ENCODE peak calls at places on chromosome 9, in seven cellular contexts. One of them, this sample, is unnamed. For H3K36me3, the result is how much of the 10 kb centered on the place peaks cover.

GRCh38 chr9:93595861-93596365 is 19.5 kb downstream of the PHF2 start:
- DNase-seq in GM23338: no peak
- DNase-seq in left ventricle myocardium inferior: no peak
- DNase-seq in uterus: no peak
- DNase-seq in neuronal stem cell: no peak
- DNase-seq in lower lobe of right lung: no peak
- DNase-seq in A673: no peak
- DNase-seq in this sample: no peak

GRCh38 chr9:88464851-88465250 is 70.1 kb upstream of the NXNL2 start:
- DNase-seq in GM23338: no peak
- DNase-seq in left ventricle myocardium inferior: no peak
- DNase-seq in uterus: no peak
- DNase-seq in neuronal stem cell: no peak
- DNase-seq in lower lobe of right lung: no peak
- DNase-seq in A673: no peak
- DNase-seq in this sample: no peak

GRCh38 chr9:99647617-99648016 is 174.1 kb upstream of the NR4A3 start:
- DNase-seq in GM23338: no peak
- DNase-seq in left ventricle myocardium inferior: no peak
- DNase-seq in uterus: no peak
- DNase-seq in neuronal stem cell: no peak
- DNase-seq in lower lobe of right lung: no peak
- DNase-seq in A673: no peak
- DNase-seq in this sample: no peak

GRCh38 chr9:114405294-114406034 is 17.7 kb upstream of the AKNA start:
- DNase-seq in GM23338: peak
- DNase-seq in left ventricle myocardium inferior: peak
- DNase-seq in uterus: peak
- DNase-seq in neuronal stem cell: peak
- DNase-seq in lower lobe of right lung: peak
- DNase-seq in A673: peak
- DNase-seq in this sample: peak

GRCh38 chr9:80555782-80556325 is 984.1 kb downstream of the TLE4 start:
- DNase-seq in GM23338: no peak
- DNase-seq in left ventricle myocardium inferior: no peak
- DNase-seq in uterus: no peak
- DNase-seq in neuronal stem cell: no peak
- DNase-seq in lower lobe of right lung: no peak
- DNase-seq in A673: peak
- DNase-seq in this sample: no peak

GRCh38 chr9:136426787-136427186 is 12.9 kb downstream of the INPP5E start:
- DNase-seq in GM23338: no peak
- DNase-seq in left ventricle myocardium inferior: no peak
- DNase-seq in uterus: no peak
- DNase-seq in neuronal stem cell: no peak
- DNase-seq in lower lobe of right lung: no peak
- DNase-seq in A673: peak
- DNase-seq in this sample: no peak

GRCh38 chr9:31837211-31837610 is 547.2 kb upstream of the ACO1 start:
- DNase-seq in GM23338: no peak
- DNase-seq in left ventricle myocardium inferior: no peak
- DNase-seq in uterus: no peak
- DNase-seq in neuronal stem cell: no peak
- DNase-seq in lower lobe of right lung: no peak
- DNase-seq in A673: peak
- DNase-seq in this sample: no peak

GRCh38 chr9:85431396-85432102 is 310.2 kb downstream of the AGTPBP1 start:
- DNase-seq in GM23338: no peak
- DNase-seq in left ventricle myocardium inferior: no peak
- DNase-seq in uterus: no peak
- DNase-seq in neuronal stem cell: no peak
- DNase-seq in lower lobe of right lung: no peak
- DNase-seq in A673: no peak
- DNase-seq in this sample: no peak

GRCh38 chr9:80352967-80353366 is 781.2 kb downstream of the TLE4 start:
- DNase-seq in GM23338: no peak
- DNase-seq in left ventricle myocardium inferior: no peak
- DNase-seq in uterus: no peak
- DNase-seq in neuronal stem cell: no peak
- DNase-seq in lower lobe of right lung: no peak
- DNase-seq in A673: no peak
- DNase-seq in this sample: no peak

GRCh38 chr9:135320943-135321342 is 158.6 kb upstream of the PPP1R26 start:
- DNase-seq in GM23338: no peak
- DNase-seq in left ventricle myocardium inferior: no peak
- DNase-seq in uterus: no peak
- DNase-seq in neuronal stem cell: no peak
- DNase-seq in lower lobe of right lung: no peak
- DNase-seq in A673: no peak
- DNase-seq in this sample: no peak

GRCh38 chr9:28758346-28758745 is 1185.1 kb upstream of the C9orf72 start:
- DNase-seq in GM23338: no peak
- DNase-seq in left ventricle myocardium inferior: no peak
- DNase-seq in uterus: no peak
- DNase-seq in neuronal stem cell: no peak
- DNase-seq in lower lobe of right lung: no peak
- DNase-seq in A673: no peak
- DNase-seq in this sample: no peak

GRCh38 chr9:4147476-4148214 is 152.2 kb downstream of the GLIS3 start:
- DNase-seq in GM23338: peak
- DNase-seq in left ventricle myocardium inferior: no peak
- DNase-seq in uterus: no peak
- DNase-seq in neuronal stem cell: no peak
- DNase-seq in lower lobe of right lung: no peak
- DNase-seq in A673: no peak
- DNase-seq in this sample: no peak

GRCh38 chr9:33435821-33436277 is 11.5 kb downstream of the AQP3 start:
- DNase-seq in GM23338: no peak
- DNase-seq in left ventricle myocardium inferior: no peak
- DNase-seq in uterus: no peak
- DNase-seq in neuronal stem cell: no peak
- DNase-seq in lower lobe of right lung: no peak
- DNase-seq in A673: no peak
- DNase-seq in this sample: no peak

GRCh38 chr9:110880123-110880522 is 158.1 kb downstream of the LPAR1 start:
- DNase-seq in GM23338: peak
- DNase-seq in left ventricle myocardium inferior: no peak
- DNase-seq in uterus: no peak
- DNase-seq in neuronal stem cell: no peak
- DNase-seq in lower lobe of right lung: no peak
- DNase-seq in A673: no peak
- DNase-seq in this sample: no peak

GRCh38 chr9:130825051-130825651 is 9.9 kb upstream of the ABL1 start:
- DNase-seq in GM23338: peak
- DNase-seq in left ventricle myocardium inferior: no peak
- DNase-seq in uterus: peak
- DNase-seq in neuronal stem cell: peak
- DNase-seq in lower lobe of right lung: no peak
- DNase-seq in A673: peak
- DNase-seq in this sample: no peak

GRCh38 chr9:21634951-21635350 is 152.8 kb upstream of the IFNE start:
- DNase-seq in GM23338: no peak
- DNase-seq in left ventricle myocardium inferior: no peak
- DNase-seq in uterus: no peak
- DNase-seq in neuronal stem cell: no peak
- DNase-seq in lower lobe of right lung: no peak
- DNase-seq in A673: no peak
- DNase-seq in this sample: no peak

GRCh38 chr9:68974431-68974830 is 39.5 kb downstream of the PRKACG start:
- DNase-seq in GM23338: no peak
- DNase-seq in left ventricle myocardium inferior: no peak
- DNase-seq in uterus: no peak
- DNase-seq in neuronal stem cell: no peak
- DNase-seq in lower lobe of right lung: no peak
- DNase-seq in A673: no peak
- DNase-seq in this sample: no peak

GRCh38 chr9:70814597-70814996 is 306.8 kb downstream of the TRPM3 start:
- DNase-seq in GM23338: peak
- DNase-seq in left ventricle myocardium inferior: no peak
- DNase-seq in uterus: no peak
- DNase-seq in neuronal stem cell: no peak
- DNase-seq in lower lobe of right lung: no peak
- DNase-seq in A673: no peak
- DNase-seq in this sample: no peak
- H3K36me3 ChIP-seq in GM23338: under half
- H3K36me3 ChIP-seq in left ventricle myocardium inferior: under half
- H3K36me3 ChIP-seq in uterus: under half
- H3K36me3 ChIP-seq in neuronal stem cell: under half
- H3K36me3 ChIP-seq in lower lobe of right lung: under half
- H3K36me3 ChIP-seq in A673: under half
- H3K36me3 ChIP-seq in this sample: under half

GRCh38 chr9:112033237-112034215 is 136.9 kb downstream of the UGCG start:
- DNase-seq in GM23338: no peak
- DNase-seq in left ventricle myocardium inferior: no peak
- DNase-seq in uterus: no peak
- DNase-seq in neuronal stem cell: no peak
- DNase-seq in lower lobe of right lung: no peak
- DNase-seq in A673: no peak
- DNase-seq in this sample: no peak
- H3K4me3 ChIP-seq in GM23338: no peak
- H3K4me3 ChIP-seq in left ventricle myocardium inferior: no peak
- H3K4me3 ChIP-seq in uterus: no peak
- H3K4me3 ChIP-seq in neuronal stem cell: no peak
- H3K4me3 ChIP-seq in lower lobe of right lung: no peak
- H3K4me3 ChIP-seq in A673: no peak
- H3K4me3 ChIP-seq in this sample: no peak

GRCh38 chr9:74736635-74737034 is 151.1 kb downstream of the TRPM6 start:
- DNase-seq in GM23338: no peak
- DNase-seq in left ventricle myocardium inferior: no peak
- DNase-seq in uterus: no peak
- DNase-seq in neuronal stem cell: no peak
- DNase-seq in lower lobe of right lung: no peak
- DNase-seq in A673: no peak
- DNase-seq in this sample: no peak

GRCh38 chr9:74735761-74736160 is 152.0 kb downstream of the TRPM6 start:
- DNase-seq in GM23338: no peak
- DNase-seq in left ventricle myocardium inferior: no peak
- DNase-seq in uterus: no peak
- DNase-seq in neuronal stem cell: no peak
- DNase-seq in lower lobe of right lung: no peak
- DNase-seq in A673: no peak
- DNase-seq in this sample: no peak
- H3K27ac ChIP-seq in GM23338: no peak
- H3K27ac ChIP-seq in left ventricle myocardium inferior: no peak
- H3K27ac ChIP-seq in uterus: no peak
- H3K27ac ChIP-seq in neuronal stem cell: peak
- H3K27ac ChIP-seq in lower lobe of right lung: no peak
- H3K27ac ChIP-seq in A673: no peak
- H3K27ac ChIP-seq in this sample: no peak

DNA sequence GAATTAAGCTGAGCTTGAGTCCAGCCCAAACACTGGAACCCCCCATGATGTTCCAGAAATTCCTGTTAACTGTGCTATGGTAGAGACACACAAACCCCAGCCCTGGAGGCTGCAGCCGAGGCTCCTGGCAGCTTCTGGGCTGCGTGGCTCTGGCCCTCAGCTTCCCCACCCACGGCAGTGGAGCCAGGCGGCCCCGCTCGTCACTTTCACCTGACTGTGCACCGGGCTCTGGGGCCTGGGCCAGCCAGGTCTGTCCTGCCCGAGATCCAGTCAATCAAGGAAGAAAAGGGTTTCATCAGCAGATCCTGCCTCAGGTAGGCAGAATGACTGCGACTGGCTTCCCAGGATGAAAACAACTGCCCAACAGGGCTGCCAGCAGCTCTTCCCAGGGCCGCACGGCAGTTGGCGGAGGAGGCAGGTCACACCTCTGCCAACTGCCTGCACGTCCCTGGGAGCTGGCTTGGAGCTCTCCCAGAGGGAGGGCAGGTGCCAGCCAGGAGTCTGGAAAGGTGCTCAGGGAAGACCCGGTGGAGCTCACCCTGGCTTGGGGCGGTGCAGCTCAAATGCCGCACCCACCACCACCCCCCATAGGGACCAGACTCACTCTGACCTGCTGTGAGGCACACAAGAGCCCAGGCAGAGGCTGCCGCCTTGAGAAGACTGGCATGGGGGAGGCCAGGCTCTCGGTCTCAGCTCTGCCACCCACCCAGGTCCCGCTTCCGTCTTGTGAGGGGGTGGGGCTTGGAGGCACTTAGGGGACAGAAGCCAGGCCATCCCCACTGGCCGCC is 20.7 kb downstream of the BRD3 start:
- DNase-seq in GM23338: no peak
- DNase-seq in left ventricle myocardium inferior: no peak
- DNase-seq in uterus: no peak
- DNase-seq in neuronal stem cell: no peak
- DNase-seq in lower lobe of right lung: no peak
- DNase-seq in A673: no peak
- DNase-seq in this sample: no peak
- H3K36me3 ChIP-seq in GM23338: under half
- H3K36me3 ChIP-seq in left ventricle myocardium inferior: half or more
- H3K36me3 ChIP-seq in uterus: under half
- H3K36me3 ChIP-seq in neuronal stem cell: half or more
- H3K36me3 ChIP-seq in lower lobe of right lung: half or more
- H3K36me3 ChIP-seq in A673: half or more
- H3K36me3 ChIP-seq in this sample: half or more

GRCh38 chr9:34732478-34732877 is 22.5 kb upstream of the CCL21 start:
- DNase-seq in GM23338: no peak
- DNase-seq in left ventricle myocardium inferior: no peak
- DNase-seq in uterus: no peak
- DNase-seq in neuronal stem cell: no peak
- DNase-seq in lower lobe of right lung: no peak
- DNase-seq in A673: no peak
- DNase-seq in this sample: no peak
- H3K4me3 ChIP-seq in GM23338: no peak
- H3K4me3 ChIP-seq in left ventricle myocardium inferior: no peak
- H3K4me3 ChIP-seq in uterus: no peak
- H3K4me3 ChIP-seq in neuronal stem cell: no peak
- H3K4me3 ChIP-seq in lower lobe of right lung: no peak
- H3K4me3 ChIP-seq in A673: no peak
- H3K4me3 ChIP-seq in this sample: no peak

GRCh38 chr9:108934323-108934885 is at the start of gene ABITRAM:
- DNase-seq in GM23338: peak
- DNase-seq in left ventricle myocardium inferior: peak
- DNase-seq in uterus: peak
- DNase-seq in neuronal stem cell: peak
- DNase-seq in lower lobe of right lung: peak
- DNase-seq in A673: peak
- DNase-seq in this sample: peak
- H3K27ac ChIP-seq in GM23338: peak
- H3K27ac ChIP-seq in left ventricle myocardium inferior: peak
- H3K27ac ChIP-seq in uterus: peak
- H3K27ac ChIP-seq in neuronal stem cell: peak
- H3K27ac ChIP-seq in lower lobe of right lung: peak
- H3K27ac ChIP-seq in A673: peak
- H3K27ac ChIP-seq in this sample: peak